ENCODE peak calls at places on chromosome 1, in eight cellular contexts. O, Z, S, R, X, G, C and M are unnamed samples.

GRCh38 chr1:97646071-97646470 is 274.8 kb downstream of the DPYD start:
- DNase-seq in O (no peak), Z (no peak), S (no peak), R (no peak), X (no peak), G (no peak), C (no peak), M (no peak)

GRCh38 chr1:6683434-6683833 is 18.2 kb downstream of the DNAJC11 start:
- DNase-seq in O (no peak), Z (no peak), S (no peak), R (no peak), X (no peak), G (no peak), C (no peak), M (no peak)

GRCh38 chr1:9892563-9893528 is 17.2 kb downstream of the CTNNBIP1 start:
- DNase-seq in O (no peak), Z (peak), S (no peak), R (peak), X (peak), G (peak), C (no peak), M (no peak)

GRCh38 chr1:31625561-31626272 is 8.2 kb downstream of the HCRTR1 start:
- DNase-seq in O (no peak), Z (no peak), S (no peak), R (no peak), X (peak), G (no peak), C (no peak), M (no peak)

GRCh38 chr1:200445213-200445612 is 35.4 kb upstream of the ZNF281 start:
- DNase-seq in O (no peak), Z (peak), S (peak), R (no peak), X (peak), G (no peak), C (no peak), M (no peak)

GRCh38 chr1:25204797-25205441 is 27.4 kb downstream of the SYF2 start:
- DNase-seq in O (peak), Z (peak), S (peak), R (peak), X (peak), G (peak), C (no peak), M (no peak)

GRCh38 chr1:26618561-26618960 is 77.3 kb upstream of the ARID1A start:
- DNase-seq in O (no peak), Z (no peak), S (no peak), R (peak), X (no peak), G (no peak), C (no peak), M (no peak)

GRCh38 chr1:47915677-47916353 is 81.4 kb downstream of the TRABD2B start:
- DNase-seq in O (no peak), Z (no peak), S (no peak), R (peak), X (no peak), G (no peak), C (no peak), M (no peak)

GRCh38 chr1:204348722-204349121 is 11.0 kb downstream of the PLEKHA6 start:
- DNase-seq in O (peak), Z (no peak), S (no peak), R (peak), X (peak), G (peak), C (no peak), M (no peak)

GRCh38 chr1:41169066-41169798 is 72.9 kb downstream of the SCMH1 start:
- DNase-seq in O (no peak), Z (no peak), S (no peak), R (no peak), X (no peak), G (no peak), C (no peak), M (no peak)

GRCh38 chr1:6163973-6164617 is 16.0 kb downstream of the CHD5 start:
- DNase-seq in O (no peak), Z (no peak), S (no peak), R (no peak), X (no peak), G (no peak), C (peak), M (no peak)

GRCh38 chr1:244335456-244335855 is 116.3 kb downstream of the ADSS2 start:
- DNase-seq in O (no peak), Z (no peak), S (no peak), R (no peak), X (no peak), G (no peak), C (no peak), M (no peak)

GRCh38 chr1:9439074-9439761 is 100.0 kb upstream of the SLC25A33 start:
- DNase-seq in O (no peak), Z (peak), S (no peak), R (no peak), X (no peak), G (no peak), C (no peak), M (no peak)

GRCh38 chr1:109786107-109786470 is 22.4 kb upstream of the EPS8L3 start:
- DNase-seq in O (no peak), Z (no peak), S (no peak), R (no peak), X (no peak), G (no peak), C (no peak), M (no peak)

GRCh38 chr1:6587261-6588005 is 7.6 kb downstream of the ZBTB48 start:
- DNase-seq in O (no peak), Z (peak), S (no peak), R (no peak), X (no peak), G (no peak), C (no peak), M (no peak)

GRCh38 chr1:24640288-24640687 is 2.8 kb upstream of the SRRM1 start:
- DNase-seq in O (no peak), Z (no peak), S (no peak), R (peak), X (no peak), G (no peak), C (no peak), M (no peak)

GRCh38 chr1:53343831-53344668 is 16.2 kb upstream of the LRP8 start:
- DNase-seq in O (no peak), Z (no peak), S (no peak), R (no peak), X (peak), G (no peak), C (no peak), M (no peak)

GRCh38 chr1:52502789-52503188 is 50.1 kb downstream of the TUT4 start:
- DNase-seq in O (no peak), Z (peak), S (no peak), R (no peak), X (no peak), G (no peak), C (no peak), M (no peak)

GRCh38 chr1:23369335-23370013 is at the start of gene ZNF436:
- DNase-seq in O (peak), Z (peak), S (peak), R (peak), X (peak), G (no peak), C (no peak), M (no peak)

GRCh38 chr1:31376374-31377134 is 3.7 kb upstream of the FABP3 start:
- DNase-seq in O (peak), Z (peak), S (peak), R (peak), X (peak), G (peak), C (no peak), M (no peak)

GRCh38 chr1:160744287-160744857 is 5.3 kb downstream of the SLAMF7 start:
- DNase-seq in O (no peak), Z (no peak), S (no peak), R (no peak), X (no peak), G (no peak), C (no peak), M (no peak)

GRCh38 chr1:24806588-24806987 is 61.3 kb downstream of the CLIC4 start:
- DNase-seq in O (no peak), Z (no peak), S (no peak), R (no peak), X (no peak), G (no peak), C (no peak), M (no peak)

GRCh38 chr1:9160079-9160717 is 31.3 kb upstream of the GPR157 start:
- DNase-seq in O (no peak), Z (no peak), S (no peak), R (no peak), X (no peak), G (no peak), C (peak), M (no peak)

GRCh38 chr1:5750186-5751170 is 241.7 kb downstream of the NPHP4 start:
- DNase-seq in O (no peak), Z (no peak), S (no peak), R (no peak), X (no peak), G (no peak), C (peak), M (no peak)

GRCh38 chr1:67572594-67573221 is 112.3 kb upstream of the GADD45A start:
- DNase-seq in O (no peak), Z (peak), S (no peak), R (no peak), X (peak), G (no peak), C (peak), M (no peak)

GRCh38 chr1:3660704-3661103 is 8.4 kb downstream of the TP73 start:
- DNase-seq in O (no peak), Z (no peak), S (no peak), R (no peak), X (no peak), G (no peak), C (no peak), M (no peak)

GRCh38 chr1:243493156-243494129 is 237.6 kb downstream of the SDCCAG8 start:
- DNase-seq in O (no peak), Z (no peak), S (no peak), R (no peak), X (peak), G (no peak), C (no peak), M (no peak)

GRCh38 chr1:95058974-95059373 is 13.8 kb downstream of the ALG14 start:
- DNase-seq in O (no peak), Z (no peak), S (no peak), R (no peak), X (no peak), G (no peak), C (no peak), M (no peak)

GRCh38 chr1:52759908-52760307 is 33.7 kb downstream of the ZYG11B start:
- DNase-seq in O (no peak), Z (no peak), S (no peak), R (no peak), X (no peak), G (no peak), C (no peak), M (no peak)

GRCh38 chr1:6262570-6263420 is 1.9 kb upstream of the GPR153 start:
- DNase-seq in O (no peak), Z (no peak), S (no peak), R (no peak), X (no peak), G (peak), C (no peak), M (no peak)

GRCh38 chr1:110172001-110172400 is 21.7 kb downstream of the SLC6A17 start:
- DNase-seq in O (no peak), Z (no peak), S (no peak), R (no peak), X (no peak), G (no peak), C (no peak), M (no peak)

GRCh38 chr1:172393354-172393753 is 27.1 kb upstream of the C1orf105 start:
- DNase-seq in O (no peak), Z (no peak), S (no peak), R (no peak), X (no peak), G (no peak), C (no peak), M (no peak)

GRCh38 chr1:215845224-215845902 is 278.3 kb downstream of the KCTD3 start:
- DNase-seq in O (peak), Z (peak), S (peak), R (no peak), X (peak), G (peak), C (no peak), M (no peak)

GRCh38 chr1:67013573-67013972 is 40.4 kb downstream of the SLC35D1 start:
- DNase-seq in O (no peak), Z (peak), S (no peak), R (no peak), X (peak), G (no peak), C (no peak), M (no peak)

GRCh38 chr1:223700942-223701637 is 11.2 kb upstream of the CAPN2 start:
- DNase-seq in O (peak), Z (peak), S (peak), R (no peak), X (peak), G (peak), C (peak), M (no peak)

GRCh38 chr1:168257397-168257796 is 23.3 kb upstream of the TBX19 start:
- DNase-seq in O (no peak), Z (no peak), S (no peak), R (no peak), X (no peak), G (no peak), C (no peak), M (no peak)

GRCh38 chr1:28885982-28886730 is 28.2 kb upstream of the EPB41 start:
- DNase-seq in O (no peak), Z (no peak), S (no peak), R (no peak), X (no peak), G (no peak), C (no peak), M (no peak)

GRCh38 chr1:60133848-60134247 is 60.3 kb upstream of the C1orf87 start:
- DNase-seq in O (peak), Z (peak), S (peak), R (no peak), X (peak), G (peak), C (no peak), M (no peak)

GRCh38 chr1:12191242-12192032 is 24.6 kb downstream of the TNFRSF1B start:
- DNase-seq in O (no peak), Z (no peak), S (no peak), R (no peak), X (no peak), G (no peak), C (peak), M (no peak)
- TF ChIP-seq CTCF in O (no peak), Z (no peak), S (no peak), R (no peak), X (no peak), G (no peak), C (no peak), M (no peak)

GRCh38 chr1:225977937-225978748 is 21.0 kb downstream of the SDE2 start:
- DNase-seq in O (no peak), Z (no peak), S (no peak), R (no peak), X (no peak), G (no peak), C (no peak), M (no peak)
- TF ChIP-seq CTCF in O (no peak), Z (no peak), S (no peak), R (no peak), X (no peak), G (no peak), C (no peak), M (no peak)

GRCh38 chr1:202571719-202572339 is 138.4 kb downstream of the SYT2 start:
- DNase-seq in O (no peak), Z (peak), S (no peak), R (peak), X (peak), G (no peak), C (no peak), M (no peak)
- TF ChIP-seq CTCF in O (peak), Z (peak), S (peak), R (peak), X (peak), G (peak), C (peak), M (peak)

GRCh38 chr1:43143441-43143888 is 28.6 kb downstream of the EBNA1BP2 start:
- DNase-seq in O (no peak), Z (peak), S (no peak), R (peak), X (no peak), G (no peak), C (no peak), M (no peak)
- TF ChIP-seq CTCF in O (no peak), Z (peak), S (peak), R (peak), X (peak), G (peak), C (no peak), M (no peak)

GRCh38 chr1:114033219-114033706 is 54.0 kb downstream of the OLFML3 start:
- DNase-seq in O (no peak), Z (peak), S (no peak), R (peak), X (no peak), G (no peak), C (no peak), M (no peak)
- TF ChIP-seq CTCF in O (peak), Z (peak), S (peak), R (peak), X (peak), G (peak), C (peak), M (no peak)

GRCh38 chr1:228984107-228984506 is 248.8 kb downstream of the RHOU start:
- DNase-seq in O (no peak), Z (no peak), S (no peak), R (no peak), X (no peak), G (no peak), C (no peak), M (no peak)
- TF ChIP-seq CTCF in O (no peak), Z (no peak), S (no peak), R (no peak), X (no peak), G (no peak), C (no peak), M (no peak)

DNA sequence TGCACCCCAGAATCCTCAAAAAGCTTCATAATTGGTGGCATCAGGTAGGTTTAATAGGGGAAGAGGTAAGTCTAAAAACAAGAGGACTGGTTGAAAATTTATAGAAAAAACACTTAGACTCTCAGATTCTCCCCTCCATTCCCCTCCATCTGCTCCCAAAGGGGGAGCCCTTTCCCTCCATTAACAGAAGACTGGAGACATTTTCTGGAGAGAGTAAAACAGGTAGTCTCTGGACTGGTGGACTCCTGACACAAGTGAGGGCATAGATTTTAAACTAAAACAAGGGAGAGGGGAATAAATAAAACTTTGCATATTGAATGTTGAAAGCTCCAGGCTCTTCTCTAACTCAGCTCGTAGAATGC is 54.0 kb upstream of the IPO9 start:
- DNase-seq in O (no peak), Z (no peak), S (no peak), R (no peak), X (no peak), G (no peak), C (no peak), M (no peak)
- TF ChIP-seq CTCF in O (no peak), Z (no peak), S (peak), R (no peak), X (peak), G (no peak), C (no peak), M (no peak)

DNA sequence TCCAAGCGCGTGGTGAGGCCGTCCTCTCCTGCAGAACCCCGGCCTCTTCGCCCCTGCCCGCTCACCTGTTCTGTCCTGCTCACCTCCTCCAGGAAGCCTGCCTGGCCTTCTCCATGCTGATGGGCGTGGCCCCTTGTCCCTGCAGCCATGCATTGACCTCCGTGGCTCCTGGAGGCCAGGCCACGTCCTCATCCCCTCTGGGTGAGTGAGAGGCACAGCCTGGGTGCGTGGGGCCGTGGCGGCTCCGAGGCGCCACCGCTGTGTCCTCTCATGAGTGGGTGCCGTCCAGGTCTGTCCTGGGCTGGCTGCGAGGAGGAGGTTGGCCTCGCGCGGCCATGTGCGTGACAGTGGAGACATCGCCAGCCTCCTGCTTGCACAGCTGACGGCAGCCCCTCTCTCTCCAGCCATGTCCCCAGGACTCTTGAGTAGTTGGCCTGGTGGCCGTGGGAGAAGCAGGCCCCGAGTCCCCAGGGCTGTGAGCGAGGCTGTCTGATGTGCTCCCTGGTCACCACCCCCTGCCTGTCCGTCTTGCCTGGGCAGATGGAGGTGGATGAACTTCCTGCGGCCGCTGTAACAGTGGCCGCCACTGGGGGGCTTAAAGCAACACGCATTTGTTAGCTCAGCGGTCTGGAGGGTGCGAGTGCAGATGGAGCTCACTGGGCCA is 58.1 kb downstream of the PRKCZ start:
- DNase-seq in O (no peak), Z (no peak), S (no peak), R (peak), X (peak), G (no peak), C (peak), M (no peak)
- TF ChIP-seq CTCF in O (peak), Z (peak), S (peak), R (peak), X (peak), G (peak), C (no peak), M (no peak)

GRCh38 chr1:42736152-42736551 is 3.9 kb downstream of the CLDN19 start:
- DNase-seq in O (no peak), Z (peak), S (no peak), R (peak), X (no peak), G (no peak), C (no peak), M (no peak)

GRCh38 chr1:42736571-42737200 is 3.4 kb downstream of the CLDN19 start:
- DNase-seq in O (no peak), Z (no peak), S (no peak), R (no peak), X (no peak), G (no peak), C (no peak), M (no peak)

GRCh38 chr1:42738678-42739226 is 1.3 kb downstream of the CLDN19 start:
- DNase-seq in O (no peak), Z (no peak), S (no peak), R (no peak), X (no peak), G (no peak), C (no peak), M (no peak)

GRCh38 chr1:42737986-42738677 is 1.9 kb downstream of the CLDN19 start:
- DNase-seq in O (no peak), Z (no peak), S (no peak), R (no peak), X (no peak), G (no peak), C (no peak), M (no peak)

DNA sequence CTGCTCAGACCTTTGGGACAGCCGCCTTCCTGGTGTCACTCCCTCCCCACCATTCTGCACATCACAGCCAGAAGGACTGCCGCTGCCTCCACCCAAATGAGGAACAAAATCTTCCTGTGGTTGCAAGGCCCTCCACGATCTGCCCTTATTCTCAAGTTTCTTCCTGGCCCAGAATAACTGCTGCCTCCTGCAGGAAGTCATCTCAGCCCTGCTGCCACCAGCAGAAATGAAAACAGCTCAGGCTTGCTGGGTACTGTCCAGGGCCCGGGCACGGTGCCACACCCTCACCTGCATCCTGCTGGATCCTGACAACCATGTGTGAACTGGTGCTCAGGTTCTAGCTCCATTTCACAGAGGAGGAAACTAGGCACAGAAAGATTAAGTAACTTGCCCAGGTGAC is 2.8 kb downstream of the CLDN19 start:
- DNase-seq in O (no peak), Z (peak), S (no peak), R (no peak), X (no peak), G (no peak), C (no peak), M (no peak)
- TF ChIP-seq CTCF in O (no peak), Z (no peak), S (no peak), R (no peak), X (no peak), G (no peak), C (no peak), M (no peak)